ENCODE peak calls at places on chromosomes 2 and 18, in five cellular contexts. L is testis, Q is fibroblast of pulmonary artery, Z is left ventricle myocardium inferior, V is progenitor cell of endocrine pancreas. J is an unnamed sample.
A peak's percentile ranks its signal among the peaks of the same experiment; 100 is the strongest.

GRCh38 chr18:36532394-36532793 is 234.9 kb downstream of the FHOD3 start:
- DNase-seq in L (no peak), Q (peak; percentile 80), Z (no peak), V (no peak), J (no peak)

GRCh38 chr18:78984941-78985784 is 5.5 kb downstream of the SALL3 start:
- DNase-seq in L (no peak), Q (peak; percentile 29), Z (no peak), V (no peak), J (no peak)

GRCh38 chr2:207484444-207485391 is 45.0 kb upstream of the CREB1 start:
- DNase-seq in L (no peak), Q (no peak), Z (no peak), V (no peak), J (no peak)

GRCh38 chr18:63588869-63589268 is 1.7 kb downstream of the SERPINB13 start:
- DNase-seq in L (no peak), Q (no peak), Z (no peak), V (no peak), J (no peak)

GRCh38 chr2:173432049-173432754 is 77.5 kb downstream of the CDCA7 start:
- DNase-seq in L (no peak), Q (no peak), Z (no peak), V (no peak), J (no peak)

GRCh38 chr18:78246041-78246440 is 733.6 kb upstream of the SALL3 start:
- DNase-seq in L (no peak), Q (no peak), Z (no peak), V (no peak), J (no peak)

GRCh38 chr2:68423966-68424650 is 43.0 kb downstream of the FBXO48 start:
- DNase-seq in L (no peak), Q (no peak), Z (no peak), V (no peak), J (no peak)

GRCh38 chr2:183010112-183010511 is 28.1 kb downstream of the NCKAP1 start:
- DNase-seq in L (no peak), Q (peak; percentile 61), Z (peak; percentile 29), V (no peak), J (no peak)

GRCh38 chr2:102291221-102292075 is 19.9 kb upstream of the IL1RL1 start:
- DNase-seq in L (peak; percentile 31), Q (no peak), Z (peak; percentile 25), V (no peak), J (no peak)

GRCh38 chr18:79452991-79453645 is 57.4 kb downstream of the NFATC1 start:
- DNase-seq in L (no peak), Q (no peak), Z (no peak), V (no peak), J (no peak)

GRCh38 chr2:110851531-110851930 is 119.2 kb downstream of the ACOXL start:
- DNase-seq in L (no peak), Q (no peak), Z (no peak), V (no peak), J (no peak)

GRCh38 chr2:77488141-77488540 is 34.0 kb downstream of the LRRTM4 start:
- DNase-seq in L (no peak), Q (no peak), Z (no peak), V (no peak), J (no peak)
- TF ChIP-seq CTCF in L (no peak), Q (no peak), Z (no peak), V (no peak), J (no peak)

GRCh38 chr2:241788135-241788534 is 11.5 kb downstream of the GAL3ST2 start:
- DNase-seq in L (no peak), Q (no peak), Z (no peak), V (no peak), J (no peak)
- TF ChIP-seq CTCF in L (no peak), Q (no peak), Z (no peak), V (no peak), J (no peak)

DNA sequence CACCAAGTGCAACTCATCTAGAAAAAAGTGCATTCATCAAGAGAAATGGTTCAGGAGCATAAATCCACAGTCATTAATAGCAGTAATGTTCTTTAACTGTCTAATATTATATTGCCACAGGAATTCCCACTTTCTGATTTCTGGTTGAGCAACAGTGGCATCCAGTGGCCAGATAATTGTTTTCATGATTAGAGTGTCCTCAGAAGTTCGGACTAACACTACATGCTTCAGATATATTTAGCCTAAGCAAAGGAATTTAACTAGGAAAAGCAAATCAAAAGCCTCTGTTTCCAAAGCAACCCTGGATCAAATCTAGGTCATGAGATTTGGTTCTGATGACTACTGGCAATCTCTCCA is 9.8 kb upstream of the ERBB4 start:
- DNase-seq in L (peak; percentile 46), Q (peak; percentile 66), Z (no peak), V (no peak), J (no peak)
- TF ChIP-seq CTCF in L (no peak), Q (peak; percentile 39), Z (peak; percentile 62), V (peak; percentile 60), J (peak; percentile 55)

GRCh38 chr2:235769046-235769445 is 275.2 kb downstream of the AGAP1 start:
- DNase-seq in L (no peak), Q (no peak), Z (no peak), V (no peak), J (no peak)

GRCh38 chr2:235763816-235764215 is 270.0 kb downstream of the AGAP1 start:
- DNase-seq in L (no peak), Q (no peak), Z (no peak), V (no peak), J (no peak)

GRCh38 chr2:235768606-235769005 is 274.8 kb downstream of the AGAP1 start:
- DNase-seq in L (no peak), Q (no peak), Z (no peak), V (no peak), J (no peak)

GRCh38 chr2:235765181-235765820 is 271.5 kb downstream of the AGAP1 start:
- DNase-seq in L (no peak), Q (peak; percentile 44), Z (no peak), V (no peak), J (no peak)

DNA sequence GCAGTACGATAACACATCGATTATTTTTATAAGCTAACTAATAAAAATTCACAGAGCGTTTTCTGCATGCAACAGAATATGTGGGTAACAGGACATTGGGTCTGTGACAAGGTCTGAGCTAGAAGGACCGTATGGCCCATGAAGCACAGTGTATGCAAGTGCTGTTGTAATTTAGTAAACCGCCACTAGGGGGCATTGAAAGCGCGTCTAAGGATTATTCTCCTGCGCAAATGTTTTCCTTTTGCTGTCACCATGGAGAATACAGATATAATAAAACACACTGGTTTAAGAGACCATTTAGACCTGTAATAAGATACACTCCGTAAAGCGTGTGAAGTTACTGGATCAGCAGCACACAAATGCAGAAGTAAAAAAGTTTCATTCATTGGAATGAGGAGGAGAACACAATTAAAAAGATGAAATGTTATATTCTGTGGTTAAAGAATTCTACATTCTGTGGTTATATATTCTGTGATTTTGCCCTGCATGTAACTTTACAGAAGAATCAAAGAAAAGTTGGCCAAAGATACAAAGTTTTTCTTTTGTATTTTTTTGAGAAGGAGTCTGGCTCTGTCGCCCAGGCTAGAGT is 272.5 kb downstream of the AGAP1 start:
- DNase-seq in L (peak; percentile 86), Q (peak; percentile 89), Z (no peak), V (peak; percentile 50), J (no peak)
- TF ChIP-seq CTCF in L (peak; percentile 74), Q (peak; percentile 88), Z (peak; percentile 94), V (peak; percentile 88), J (peak; percentile 84)

GRCh38 chr2:113050921-113051895 is 1.5 kb downstream of the IL36B start:
- DNase-seq in L (no peak), Q (no peak), Z (no peak), V (no peak), J (no peak)
- TF ChIP-seq CTCF in L (no peak), Q (no peak), Z (no peak), V (no peak), J (no peak)

GRCh38 chr18:67468038-67468437 is 48.5 kb downstream of the DSEL start:
- DNase-seq in L (no peak), Q (no peak), Z (no peak), V (no peak), J (no peak)

GRCh38 chr18:67467188-67467587 is 49.3 kb downstream of the DSEL start:
- DNase-seq in L (no peak), Q (no peak), Z (no peak), V (no peak), J (no peak)

GRCh38 chr18:67464499-67464898 is 52.0 kb downstream of the DSEL start:
- DNase-seq in L (no peak), Q (no peak), Z (no peak), V (no peak), J (no peak)

DNA sequence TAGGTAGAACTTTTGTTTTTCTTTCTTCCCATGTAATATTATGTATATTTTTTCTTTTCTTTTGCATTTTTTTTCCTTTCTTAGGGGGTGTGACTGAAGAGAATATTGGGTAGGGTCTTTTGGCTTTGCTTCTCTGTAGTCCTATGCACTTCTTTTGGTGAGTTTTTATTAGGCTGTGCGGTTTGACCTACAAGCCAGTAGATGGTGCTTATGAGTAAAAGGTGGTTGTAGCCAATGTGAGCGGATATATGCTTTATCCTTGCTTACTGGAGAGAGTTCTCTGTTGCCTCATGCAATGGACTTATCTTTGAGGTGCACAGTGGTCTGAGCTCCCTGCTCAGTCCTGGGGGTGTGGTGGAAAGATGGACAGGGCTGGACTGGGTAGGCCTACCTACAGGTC is 52.7 kb downstream of the DSEL start:
- DNase-seq in L (no peak), Q (no peak), Z (no peak), V (no peak), J (no peak)
- TF ChIP-seq CTCF in L (no peak), Q (peak; percentile 11), Z (no peak), V (peak; percentile 38), J (no peak)

DNA sequence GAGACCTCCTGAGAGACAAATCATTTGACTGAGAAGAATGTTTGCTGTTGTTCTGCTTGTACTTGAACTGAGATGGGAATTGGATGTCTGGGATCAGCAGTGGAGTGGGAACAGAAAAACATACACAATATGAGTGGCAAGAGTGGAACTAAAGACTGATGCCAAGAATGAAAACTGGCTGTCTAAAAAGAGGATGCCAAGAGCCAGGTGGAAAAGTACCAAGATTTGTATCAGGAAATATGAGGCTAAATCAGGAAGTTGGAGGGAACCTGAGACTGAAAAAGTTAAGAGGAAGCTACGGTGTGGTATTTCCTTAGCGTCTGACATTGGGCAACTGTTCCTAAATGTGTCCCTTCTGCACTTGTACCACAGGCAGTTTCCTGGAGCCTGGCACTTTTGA is 440.9 kb upstream of the CELF4 start:
- DNase-seq in L (no peak), Q (no peak), Z (no peak), V (no peak), J (no peak)
- TF ChIP-seq CTCF in L (no peak), Q (no peak), Z (no peak), V (no peak), J (no peak)

GRCh38 chr2:8159966-8160603 is 521.8 kb upstream of the ID2 start:
- DNase-seq in L (no peak), Q (no peak), Z (no peak), V (no peak), J (no peak)

GRCh38 chr2:8157621-8158020 is 524.2 kb upstream of the ID2 start:
- DNase-seq in L (no peak), Q (no peak), Z (no peak), V (no peak), J (no peak)

GRCh38 chr2:8160959-8161358 is 520.9 kb upstream of the ID2 start:
- DNase-seq in L (no peak), Q (no peak), Z (no peak), V (no peak), J (no peak)

GRCh38 chr2:8159211-8159965 is 522.5 kb upstream of the ID2 start:
- DNase-seq in L (no peak), Q (no peak), Z (no peak), V (no peak), J (no peak)

DNA sequence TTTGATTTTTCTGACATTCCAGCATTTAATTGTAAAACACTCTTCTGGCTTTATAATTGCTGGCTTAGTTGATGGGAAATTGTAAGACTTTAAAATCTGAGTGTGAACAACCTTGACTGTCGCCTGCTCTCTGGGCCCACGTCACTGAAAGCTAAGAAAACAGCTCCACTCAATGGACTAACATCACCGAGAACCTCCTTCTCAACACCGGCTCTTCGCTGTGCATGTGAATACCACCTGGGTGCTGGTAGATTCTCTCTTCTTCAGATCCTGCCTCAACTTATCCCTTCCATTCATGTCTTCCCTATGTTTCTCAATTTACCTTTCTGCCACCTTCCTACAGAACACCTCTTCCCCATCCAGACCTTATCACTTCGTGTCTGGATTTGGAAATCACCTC is 523.1 kb upstream of the ID2 start:
- DNase-seq in L (no peak), Q (no peak), Z (no peak), V (no peak), J (no peak)
- TF ChIP-seq CTCF in L (no peak), Q (no peak), Z (peak; percentile 14), V (no peak), J (no peak)